ENCODE peak calls at places on chromosomes 16 and 17, in seven cellular contexts. T, J, Y, F, B, N and Z are unnamed samples.

GRCh38 chr17:77831497-77832179 is 126.9 kb upstream of the TNRC6C start:
- DNase-seq in T (no peak), J (peak; percentile 40), Y (no peak), F (no peak), B (no peak), N (no peak), Z (peak; percentile 20)

GRCh38 chr17:44308320-44308818 is at the start of gene RUNDC3A:
- DNase-seq in T (peak; percentile 99), J (peak; percentile 96), Y (peak; percentile 87), F (peak; percentile 80), B (peak; percentile 76), N (peak; percentile 82), Z (no peak)

GRCh38 chr17:44374306-44375195 is 10.9 kb upstream of the FAM171A2 start:
- DNase-seq in T (peak; percentile 84), J (no peak), Y (no peak), F (no peak), B (no peak), N (no peak), Z (no peak)

GRCh38 chr17:81097943-81098308 is 63.0 kb downstream of the BAIAP2 start:
- DNase-seq in T (no peak), J (no peak), Y (no peak), F (peak; percentile 50), B (peak; percentile 78), N (peak; percentile 76), Z (no peak)

GRCh38 chr17:40872416-40872815 is 5.4 kb upstream of the KRT12 start:
- DNase-seq in T (no peak), J (no peak), Y (no peak), F (no peak), B (no peak), N (no peak), Z (no peak)

GRCh38 chr17:488993-489757 is 136.6 kb upstream of the RPH3AL start:
- DNase-seq in T (no peak), J (no peak), Y (peak; percentile 39), F (peak; percentile 86), B (no peak), N (no peak), Z (no peak)

GRCh38 chr16:29664133-29664912 is 1.3 kb downstream of the SPN start:
- DNase-seq in T (no peak), J (no peak), Y (peak; percentile 65), F (no peak), B (peak; percentile 68), N (peak; percentile 68), Z (no peak)

GRCh38 chr17:34579979-34580684 is 750 bp downstream of the TMEM132E start:
- DNase-seq in T (peak; percentile 67), J (peak; percentile 71), Y (no peak), F (peak; percentile 23), B (peak; percentile 38), N (no peak), Z (no peak)

GRCh38 chr16:30186782-30187555 is 3.6 kb downstream of the CORO1A start:
- DNase-seq in T (peak; percentile 94), J (peak; percentile 53), Y (peak; percentile 89), F (peak; percentile 53), B (peak; percentile 67), N (peak; percentile 75), Z (no peak)

DNA sequence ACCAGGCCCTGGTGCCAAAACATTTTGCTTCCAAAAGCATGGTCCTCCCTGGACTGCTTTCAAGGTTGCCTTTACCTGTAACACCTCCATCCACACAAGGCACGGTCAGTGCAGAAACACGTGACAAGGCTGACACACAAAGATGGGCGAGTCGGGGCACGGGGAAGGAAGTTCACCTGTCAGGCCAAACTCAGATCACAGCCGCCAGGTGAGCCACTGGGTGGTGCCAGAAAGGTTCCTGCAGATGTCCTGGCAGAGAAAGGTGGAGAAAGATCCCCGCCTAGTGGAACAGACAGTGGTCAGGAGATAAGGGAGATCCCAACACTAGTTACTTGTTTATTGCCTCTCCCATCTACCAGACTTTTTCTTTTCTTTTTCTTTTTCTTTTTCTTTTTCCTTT is 155.3 kb downstream of the AIPL1 start:
- DNase-seq in T (peak; percentile 74), J (no peak), Y (no peak), F (peak; percentile 51), B (no peak), N (no peak), Z (no peak)
- TF ChIP-seq CTCF in T (peak; percentile 91), J (no peak), Y (no peak), F (peak; percentile 51), B (peak; percentile 12), N (no peak), Z (no peak)

GRCh38 chr16:66263168-66263972 is 103.1 kb upstream of the CDH5 start:
- DNase-seq in T (no peak), J (no peak), Y (no peak), F (no peak), B (no peak), N (no peak), Z (no peak)
- H3K27ac ChIP-seq in T (no peak overlapping the region), J (no peak overlapping the region), Y (no peak overlapping the region), F (no peak overlapping the region), B (no peak overlapping the region), N (peak overlapping the region; percentile 29), Z (no peak overlapping the region)

GRCh38 chr17:9890124-9890523 is 14.9 kb downstream of the RCVRN start:
- DNase-seq in T (peak; percentile 89), J (no peak), Y (no peak), F (peak; percentile 75), B (no peak), N (no peak), Z (no peak)
- TF ChIP-seq CTCF in T (peak; percentile 98), J (no peak), Y (no peak), F (peak; percentile 49), B (peak; percentile 42), N (peak; percentile 54), Z (peak; percentile 21)

DNA sequence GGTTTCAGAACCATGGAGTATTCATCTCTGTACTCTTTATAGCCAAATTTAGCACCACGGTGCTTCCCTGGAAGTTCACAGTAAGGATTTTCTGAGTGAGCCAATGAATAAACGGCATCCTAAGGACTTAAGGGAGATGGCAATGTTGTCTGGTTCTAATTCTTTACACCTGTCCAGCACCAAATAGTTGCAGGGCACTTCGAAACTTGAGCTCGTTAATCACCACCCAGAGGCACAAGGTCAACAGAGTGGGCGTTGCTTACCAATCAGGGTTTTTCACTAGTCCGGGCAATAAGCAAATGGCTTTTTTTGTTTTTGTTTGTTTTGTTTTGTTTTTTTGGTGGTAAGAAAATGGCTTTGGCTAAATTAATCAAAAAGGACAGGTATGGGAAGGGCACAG is 28.2 kb upstream of the TMEM220 start:
- DNase-seq in T (no peak), J (no peak), Y (no peak), F (no peak), B (peak; percentile 37), N (no peak), Z (no peak)
- H3K27ac ChIP-seq in T (no peak overlapping the region), J (no peak overlapping the region), Y (no peak overlapping the region), F (no peak overlapping the region), B (peak overlapping the region; percentile 80), N (no peak overlapping the region), Z (no peak overlapping the region)

GRCh38 chr17:63848834-63849689 is 6.6 kb upstream of the SMARCD2 start:
- DNase-seq in T (peak; percentile 100), J (peak; percentile 89), Y (peak; percentile 93), F (peak; percentile 99), B (peak; percentile 90), N (peak; percentile 92), Z (peak; percentile 37)
- TF ChIP-seq CTCF in T (peak; percentile 84), J (peak; percentile 70), Y (peak; percentile 73), F (peak; percentile 88), B (peak; percentile 70), N (peak; percentile 61), Z (peak; percentile 46)

GRCh38 chr17:65627892-65628622 is 66.6 kb upstream of the AXIN2 start:
- DNase-seq in T (no peak), J (no peak), Y (no peak), F (peak; percentile 88), B (peak; percentile 55), N (no peak), Z (peak; percentile 75)
- H3K27ac ChIP-seq in T (no peak overlapping the region), J (no peak overlapping the region), Y (no peak overlapping the region), F (peak overlapping the region; percentile 62), B (no peak overlapping the region), N (no peak overlapping the region), Z (peak overlapping the region; percentile 50)